ENCODE peak calls at places on chromosomes 5 and 9, in ten cellular contexts. K, A, Y, O, S, Q, N, J, M and Z are unnamed samples.

GRCh38 chr5:96718635-96719077 is 56.5 kb downstream of the CAST start:
- DNase-seq in J (peak), M (no peak), K (peak), S (no peak), N (peak), Q (peak), Y (peak), A (no peak), O (no peak), Z (no peak)

GRCh38 chr5:168756517-168757391 is 177.6 kb upstream of the PANK3 start:
- DNase-seq in Q (no peak), O (no peak), A (no peak), K (no peak), Y (no peak), M (no peak), J (no peak), S (no peak), N (no peak), Z (no peak)

GRCh38 chr5:40791715-40792139 is 6.4 kb downstream of the PRKAA1 start:
- DNase-seq in Y (no peak), K (no peak), O (no peak), A (no peak), S (no peak), J (no peak), N (no peak), M (no peak), Q (no peak), Z (no peak)

GRCh38 chr5:143119301-143119769 is 284.2 kb downstream of the NR3C1 start:
- DNase-seq in O (no peak), K (no peak), Q (no peak), Y (no peak), A (no peak), N (no peak), J (no peak), S (no peak), M (no peak), Z (no peak)

GRCh38 chr9:111078391-111079038 is 40.2 kb upstream of the LPAR1 start:
- DNase-seq in M (no peak), K (no peak), J (no peak), N (no peak), Q (no peak), Y (no peak), A (no peak), S (no peak), O (no peak), Z (no peak)

GRCh38 chr5:17429353-17429752 is 68.7 kb upstream of the TAF11L2 start:
- DNase-seq in J (no peak), O (no peak), A (no peak), Q (no peak), N (no peak), K (no peak), Y (no peak), S (no peak), M (no peak), Z (no peak)

GRCh38 chr9:6367128-6367741 is 39.1 kb downstream of the TPD52L3 start:
- DNase-seq in M (peak), S (no peak), A (no peak), K (no peak), Q (no peak), O (no peak), Y (no peak), N (no peak), J (no peak), Z (no peak)

GRCh38 chr5:76104027-76104426 is 20.8 kb downstream of the SV2C start:
- DNase-seq in K (no peak), S (no peak), N (no peak), J (no peak), O (peak), A (no peak), Y (no peak), M (no peak), Q (no peak), Z (no peak)

GRCh38 chr5:167348286-167348926 is 943.0 kb upstream of the WWC1 start:
- DNase-seq in Q (no peak), N (no peak), M (no peak), J (no peak), K (no peak), Y (no peak), O (no peak), A (no peak), S (no peak), Z (no peak)

GRCh38 chr5:107930891-107931290 is 260.2 kb upstream of the EFNA5 start:
- DNase-seq in Q (no peak), S (no peak), A (no peak), Y (no peak), J (no peak), N (no peak), K (no peak), O (no peak), M (no peak), Z (no peak)
- TF ChIP-seq CTCF in Q (no peak), S (no peak), A (no peak), Y (no peak), J (no peak), N (no peak), K (no peak), O (no peak), M (no peak), Z (no peak)

DNA sequence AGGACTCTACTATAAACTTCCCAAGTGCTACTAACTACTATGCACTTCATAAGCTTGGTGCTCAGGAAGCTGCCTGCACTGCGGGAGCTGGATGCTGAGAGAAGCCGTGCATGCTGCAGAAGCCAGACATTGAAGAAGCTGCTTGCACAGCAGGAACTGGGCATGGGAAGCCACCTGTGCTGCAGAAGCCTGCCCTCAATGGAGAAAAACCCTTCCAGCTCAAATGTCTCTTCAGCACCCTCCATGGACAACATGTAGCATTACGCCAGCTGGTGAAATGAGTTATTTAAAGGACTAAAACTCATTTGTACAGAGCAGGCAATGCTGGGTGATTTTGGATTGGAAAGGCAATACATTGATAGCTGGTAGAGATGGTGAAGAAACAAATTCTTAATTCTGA is 247.2 kb downstream of the KIF4B start:
- DNase-seq in M (no peak), O (no peak), K (no peak), A (no peak), S (no peak), N (no peak), J (no peak), Y (no peak), Q (no peak), Z (no peak)
- TF ChIP-seq CTCF in M (no peak), O (no peak), K (peak), A (no peak), S (no peak), N (no peak), J (no peak), Y (no peak), Q (no peak), Z (no peak)

GRCh38 chr9:137213160-137214060 is 7.9 kb downstream of the NDOR1 start:
- DNase-seq in M (no peak), A (no peak), N (no peak), S (no peak), K (no peak), J (no peak), Y (no peak), Q (no peak), O (no peak), Z (no peak)
- TF ChIP-seq CTCF in M (peak), A (no peak), N (no peak), S (no peak), K (peak), J (no peak), Y (no peak), Q (no peak), O (no peak), Z (peak)

GRCh38 chr5:99169309-99169708 is 240.5 kb upstream of the CHD1 start:
- DNase-seq in O (no peak), Y (no peak), J (no peak), N (no peak), M (no peak), Q (no peak), S (no peak), K (peak), A (no peak), Z (no peak)
- TF ChIP-seq CTCF in O (no peak), Y (no peak), J (no peak), N (peak), M (peak), Q (no peak), S (no peak), K (peak), A (no peak), Z (no peak)